ENCODE peak calls at places on chromosomes 1 and 21, in ten cellular contexts. B is IMR-90, V is Panc1, J is tibial artery, M is H7, T is adrenal gland, H is aorta, U is mucosa of descending colon, Q is GM23248, P is brain microvascular endothelial cell. N is an unnamed sample.

GRCh38 chr1:12714710-12715500 is 1.0 kb upstream of the AADACL3 start:
- DNase-seq in B (no peak), P (no peak), M (no peak), T (no peak), V (no peak), H (no peak), Q (no peak), U (no peak), J (no peak), N (no peak)

GRCh38 chr1:9759939-9760338 is 63.8 kb downstream of the CLSTN1 start:
- DNase-seq in Q (no peak), M (no peak), T (no peak), H (no peak), P (no peak), B (no peak), U (no peak), V (no peak), J (no peak), N (no peak)

GRCh38 chr1:60423181-60423780 is 349.7 kb upstream of the C1orf87 start:
- DNase-seq in H (no peak), Q (no peak), B (no peak), P (peak; percentile 9), V (no peak), U (no peak), T (peak; percentile 3), M (no peak), J (no peak), N (no peak)

GRCh38 chr1:40848530-40849189 is 13.5 kb downstream of the CITED4 start:
- DNase-seq in B (peak; percentile 68), T (peak; percentile 76), V (no peak), M (peak; percentile 85), U (peak; percentile 78), P (peak; percentile 62), H (no peak), J (peak; percentile 62), Q (peak; percentile 79), N (peak; percentile 90)

GRCh38 chr1:189323090-189323489 is 1154.6 kb downstream of the BRINP3 start:
- DNase-seq in M (no peak), H (no peak), U (no peak), Q (no peak), P (no peak), V (no peak), B (peak; percentile 55), J (no peak), T (no peak), N (no peak)

GRCh38 chr1:53368314-53369033 is 40.6 kb upstream of the LRP8 start:
- DNase-seq in U (no peak), V (no peak), M (peak; percentile 47), B (no peak), J (peak; percentile 21), H (peak; percentile 59), P (no peak), T (peak; percentile 9), Q (no peak), N (no peak)

GRCh38 chr1:151061704-151062103 is 1.5 kb downstream of the MLLT11 start:
- DNase-seq in M (no peak), J (no peak), T (no peak), Q (no peak), H (no peak), V (no peak), B (no peak), U (no peak), P (no peak), N (no peak)

GRCh38 chr1:1204998-1205768 is 1.2 kb downstream of the TNFRSF18 start:
- DNase-seq in U (no peak), Q (no peak), P (no peak), T (no peak), B (no peak), V (no peak), J (no peak), M (peak; percentile 69), H (peak; percentile 70), N (no peak)

GRCh38 chr1:16145030-16145987 is 10.6 kb downstream of the EPHA2 start:
- DNase-seq in H (peak; percentile 94), V (peak; percentile 85), Q (peak; percentile 98), P (peak; percentile 93), U (peak; percentile 87), M (peak; percentile 88), J (peak; percentile 75), T (peak; percentile 90), B (peak; percentile 92), N (peak; percentile 68)

GRCh38 chr1:108521990-108522393 is 37.9 kb upstream of the EEIG2 start:
- DNase-seq in U (no peak), Q (no peak), P (no peak), T (no peak), J (no peak), M (no peak), V (no peak), H (no peak), B (peak; percentile 3), N (no peak)

GRCh38 chr1:228459091-228459993 is 27.8 kb upstream of the RNF187 start:
- DNase-seq in H (peak; percentile 86), J (peak; percentile 65), V (no peak), T (peak; percentile 58), U (peak; percentile 70), B (peak; percentile 85), P (peak; percentile 79), Q (peak; percentile 89), M (peak; percentile 84), N (peak; percentile 93)

GRCh38 chr1:96370752-96371151 is 350.8 kb upstream of the PTBP2 start:
- DNase-seq in U (no peak), M (no peak), J (no peak), H (no peak), P (peak; percentile 83), B (peak; percentile 96), T (peak; percentile 22), V (no peak), Q (peak; percentile 67), N (no peak)

DNA sequence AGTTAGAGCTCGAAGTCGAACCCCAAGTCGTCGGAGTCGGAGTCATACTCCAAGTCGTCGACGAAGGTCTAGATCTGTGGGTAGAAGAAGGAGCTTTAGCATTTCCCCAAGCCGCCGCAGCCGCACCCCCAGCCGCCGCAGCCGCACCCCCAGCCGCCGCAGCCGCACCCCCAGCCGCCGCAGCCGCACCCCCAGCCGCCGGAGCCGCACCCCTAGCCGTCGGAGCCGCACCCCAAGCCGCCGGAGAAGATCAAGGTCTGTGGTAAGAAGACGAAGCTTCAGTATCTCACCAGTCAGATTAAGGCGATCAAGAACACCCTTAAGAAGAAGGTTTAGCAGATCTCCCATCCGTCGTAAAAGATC is 12.1 kb downstream of the SON start:
- DNase-seq in T (no peak), J (no peak), H (no peak), U (no peak), P (no peak), M (no peak), Q (no peak), B (no peak), V (no peak), N (no peak)
- H3K36me3 ChIP-seq in T (no peaks in the 10 kb centered on the region), J (peaks cover 83% of the 10 kb centered on the region), H (peaks cover 32% of the 10 kb centered on the region), U (peaks cover 28% of the 10 kb centered on the region), P (peaks cover 88% of the 10 kb centered on the region), M (peaks cover 62% of the 10 kb centered on the region), Q (peaks cover 70% of the 10 kb centered on the region), B (peaks cover 74% of the 10 kb centered on the region), V (peaks cover 59% of the 10 kb centered on the region), N (peaks cover 81% of the 10 kb centered on the region)

DNA sequence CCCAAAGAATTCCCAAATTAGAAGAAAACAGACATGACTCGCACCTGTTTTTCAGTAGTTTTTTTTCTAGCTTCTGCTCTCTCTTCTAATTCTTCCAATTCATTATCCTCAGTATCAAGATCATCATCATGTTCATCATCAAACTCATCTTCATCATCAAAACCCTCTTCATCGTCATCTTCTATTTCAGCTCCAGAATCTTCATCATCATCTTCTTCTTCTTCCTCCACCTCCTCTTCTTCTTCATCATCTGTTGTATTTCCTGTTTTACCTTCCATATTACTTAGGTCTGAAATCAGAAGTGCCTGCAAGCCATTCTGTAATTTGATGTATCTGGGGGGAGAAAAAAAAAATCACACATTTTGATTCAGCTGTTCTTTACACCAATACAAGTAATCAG is 38.3 kb downstream of the NRDC start:
- DNase-seq in J (no peak), B (no peak), T (no peak), M (no peak), Q (no peak), P (no peak), U (no peak), V (no peak), H (no peak), N (no peak)
- H3K36me3 ChIP-seq in J (peaks cover 18% of the 10 kb centered on the region), B (peaks cover 11% of the 10 kb centered on the region), T (no peaks in the 10 kb centered on the region), M (peaks cover 2% of the 10 kb centered on the region), Q (peaks cover 40% of the 10 kb centered on the region), P (peaks cover 9% of the 10 kb centered on the region), U (no peaks in the 10 kb centered on the region), V (peaks cover 16% of the 10 kb centered on the region), H (no peaks in the 10 kb centered on the region), N (peaks cover 10% of the 10 kb centered on the region)

DNA sequence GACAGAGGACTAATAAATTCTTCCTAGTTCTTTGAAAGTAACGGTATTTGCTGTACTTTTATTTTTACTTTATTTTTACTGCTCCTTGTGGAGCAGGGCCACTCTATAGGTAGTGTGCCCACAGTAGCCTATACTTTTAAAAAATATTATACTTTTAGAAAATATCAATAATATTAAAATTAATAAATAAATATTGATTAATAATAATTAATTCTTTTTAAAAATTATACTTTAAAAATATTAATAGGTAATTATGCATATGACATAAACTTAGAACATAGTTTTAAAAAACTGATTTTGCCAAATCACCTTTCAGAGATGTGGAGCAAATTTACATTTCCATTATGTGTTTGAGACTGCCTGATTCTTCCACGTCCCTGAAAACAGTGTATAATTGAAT is 30.8 kb downstream of the ZBED6 start:
- DNase-seq in H (no peak), B (no peak), J (no peak), Q (no peak), M (no peak), V (no peak), T (no peak), P (no peak), U (no peak), N (no peak)
- H3K36me3 ChIP-seq in H (no peaks in the 10 kb centered on the region), B (peaks cover 37% of the 10 kb centered on the region), J (peaks cover 54% of the 10 kb centered on the region), Q (peaks cover 76% of the 10 kb centered on the region), M (peaks cover 13% of the 10 kb centered on the region), V (peaks cover 48% of the 10 kb centered on the region), T (no peaks in the 10 kb centered on the region), P (peaks cover 49% of the 10 kb centered on the region), U (peaks cover 9% of the 10 kb centered on the region), N (peaks cover 45% of the 10 kb centered on the region)

GRCh38 chr1:109923946-109924275 is 13.3 kb downstream of the CSF1 start:
- DNase-seq in B (no peak), M (no peak), H (no peak), V (no peak), U (no peak), J (no peak), Q (no peak), P (no peak), T (no peak), N (no peak)

GRCh38 chr1:109926662-109927300 is 16.1 kb downstream of the CSF1 start:
- DNase-seq in Q (peak; percentile 86), T (no peak), H (no peak), U (no peak), P (peak; percentile 41), M (peak; percentile 9), V (no peak), B (peak; percentile 91), J (no peak), N (no peak)

GRCh38 chr1:109924316-109924715 is 13.7 kb downstream of the CSF1 start:
- DNase-seq in V (no peak), Q (no peak), M (peak; percentile 12), P (no peak), J (no peak), T (no peak), H (no peak), B (no peak), U (no peak), N (no peak)

GRCh38 chr1:109927356-109927755 is 16.7 kb downstream of the CSF1 start:
- DNase-seq in T (no peak), P (no peak), Q (no peak), M (peak; percentile 16), H (no peak), U (no peak), V (no peak), J (no peak), B (no peak), N (no peak)

GRCh38 chr1:109925159-109925990 is 14.7 kb downstream of the CSF1 start:
- DNase-seq in Q (no peak), P (no peak), M (peak; percentile 12), J (no peak), T (no peak), V (no peak), U (no peak), B (no peak), H (no peak), N (no peak)
- H3K36me3 ChIP-seq in Q (peaks cover 59% of the 10 kb centered on the region), P (peaks cover 26% of the 10 kb centered on the region), M (no peaks in the 10 kb centered on the region), J (peaks cover 41% of the 10 kb centered on the region), T (no peaks in the 10 kb centered on the region), V (no peaks in the 10 kb centered on the region), U (no peaks in the 10 kb centered on the region), B (peaks cover 93% of the 10 kb centered on the region), H (peaks cover 9% of the 10 kb centered on the region), N (no peaks in the 10 kb centered on the region)